ENCODE peak calls at places on chromosomes 6 and 20, in seven cellular contexts. P is H1, C is MM.1S, X is mucosa of gallbladder, I is AG20443, K is Daoy, B is NCI-H226. T is an unnamed sample.

GRCh38 chr6:157397660-157398059 is 16.7 kb downstream of the ZDHHC14 start:
- DNase-seq in P (no peak), C (no peak), X (no peak), I (no peak), K (no peak), B (no peak), T (no peak)

GRCh38 chr6:108200631-108201030 is 34.8 kb downstream of the NR2E1 start:
- DNase-seq in P (no peak), C (no peak), X (no peak), I (no peak), K (peak), B (peak), T (no peak)

GRCh38 chr20:50790651-50791277 is 4.1 kb upstream of the BCAS4 start:
- DNase-seq in P (peak), C (peak), X (peak), I (peak), K (peak), B (peak), T (peak)

GRCh38 chr20:59788811-59789210 is 144.6 kb downstream of the SYCP2 start:
- DNase-seq in P (no peak), C (no peak), X (no peak), I (no peak), K (no peak), B (no peak), T (no peak)

GRCh38 chr20:21677261-21677660 is 28.2 kb upstream of the PAX1 start:
- DNase-seq in P (no peak), C (no peak), X (no peak), I (no peak), K (no peak), B (no peak), T (no peak)

GRCh38 chr6:134468633-134469032 is 150.7 kb upstream of the SGK1 start:
- DNase-seq in P (no peak), C (no peak), X (no peak), I (no peak), K (no peak), B (no peak), T (no peak)

GRCh38 chr20:21832442-21833152 is 127.1 kb downstream of the PAX1 start:
- DNase-seq in P (no peak), C (no peak), X (no peak), I (no peak), K (peak), B (no peak), T (no peak)

GRCh38 chr20:44959082-44959895 is 908 bp downstream of the TOMM34 start:
- DNase-seq in P (no peak), C (peak), X (no peak), I (peak), K (peak), B (peak), T (peak)

GRCh38 chr6:137084865-137085617 is 40.3 kb upstream of the IL20RA start:
- DNase-seq in P (no peak), C (no peak), X (no peak), I (no peak), K (no peak), B (no peak), T (no peak)

GRCh38 chr20:47676219-47676721 is 109.0 kb downstream of the SULF2 start:
- DNase-seq in P (no peak), C (no peak), X (no peak), I (no peak), K (no peak), B (no peak), T (no peak)

GRCh38 chr6:144646066-144646800 is 361.1 kb downstream of the UTRN start:
- DNase-seq in P (no peak), C (no peak), X (no peak), I (no peak), K (no peak), B (no peak), T (no peak)

GRCh38 chr20:36528176-36528874 is 13.0 kb upstream of the MYL9 start:
- DNase-seq in P (no peak), C (no peak), X (no peak), I (no peak), K (no peak), B (no peak), T (no peak)

GRCh38 chr20:61376541-61377231 is 124.6 kb downstream of the CDH4 start:
- DNase-seq in P (no peak), C (no peak), X (no peak), I (no peak), K (no peak), B (no peak), T (no peak)

GRCh38 chr6:42103218-42103617 is 39.2 kb downstream of the C6orf132 start:
- DNase-seq in P (no peak), C (no peak), X (no peak), I (no peak), K (no peak), B (no peak), T (no peak)

GRCh38 chr6:21885532-21886089 is 292.1 kb downstream of the SOX4 start:
- DNase-seq in P (no peak), C (no peak), X (peak), I (peak), K (peak), B (peak), T (no peak)

GRCh38 chr6:109483744-109484075 is 691 bp upstream of the ZBTB24 start:
- DNase-seq in P (no peak), C (no peak), X (no peak), I (no peak), K (no peak), B (no peak), T (no peak)

GRCh38 chr6:31805939-31806469 is 762 bp downstream of the LSM2 start:
- DNase-seq in P (no peak), C (no peak), X (no peak), I (no peak), K (no peak), B (no peak), T (no peak)

GRCh38 chr6:53258076-53258773 is 90.5 kb downstream of the ELOVL5 start:
- DNase-seq in P (no peak), C (no peak), X (no peak), I (no peak), K (no peak), B (no peak), T (no peak)

GRCh38 chr6:103797738-103798137 is 1062.0 kb downstream of the HACE1 start:
- DNase-seq in P (no peak), C (peak), X (no peak), I (no peak), K (no peak), B (no peak), T (no peak)

GRCh38 chr6:160735523-160735922 is 33.5 kb downstream of the PLG start:
- DNase-seq in P (no peak), C (no peak), X (no peak), I (no peak), K (no peak), B (no peak), T (no peak)

GRCh38 chr20:53693265-53693871 is 99.7 kb upstream of the ZNF217 start:
- DNase-seq in P (no peak), C (no peak), X (no peak), I (no peak), K (no peak), B (no peak), T (no peak)

GRCh38 chr20:62485062-62485700 is 9.4 kb upstream of the GATA5 start:
- DNase-seq in P (no peak), C (no peak), X (peak), I (peak), K (no peak), B (peak), T (no peak)

GRCh38 chr6:128487746-128488145 is 32.7 kb downstream of the PTPRK start:
- DNase-seq in P (no peak), C (no peak), X (no peak), I (no peak), K (peak), B (peak), T (no peak)

GRCh38 chr20:53269380-53269779 is 297.2 kb downstream of the TSHZ2 start:
- DNase-seq in P (no peak), C (no peak), X (no peak), I (no peak), K (no peak), B (no peak), T (no peak)

GRCh38 chr6:26484161-26484560 is 15.9 kb upstream of the BTN1A1 start:
- DNase-seq in P (no peak), C (no peak), X (no peak), I (no peak), K (no peak), B (no peak), T (no peak)

GRCh38 chr6:38640216-38640909 is 634 bp upstream of the BTBD9 start:
- DNase-seq in P (no peak), C (no peak), X (no peak), I (no peak), K (no peak), B (no peak), T (peak)

GRCh38 chr6:79193971-79194370 is 40.5 kb downstream of the HMGN3 start:
- DNase-seq in P (no peak), C (no peak), X (no peak), I (no peak), K (no peak), B (no peak), T (no peak)

GRCh38 chr6:148837941-148838340 is 91.1 kb downstream of the UST start:
- DNase-seq in P (no peak), C (no peak), X (no peak), I (no peak), K (no peak), B (no peak), T (no peak)

GRCh38 chr6:167424060-167424673 is 99.3 kb downstream of the TTLL2 start:
- DNase-seq in P (no peak), C (no peak), X (no peak), I (no peak), K (no peak), B (no peak), T (no peak)

GRCh38 chr6:27503436-27504030 is 30.6 kb upstream of the ZNF184 start:
- DNase-seq in P (no peak), C (peak), X (peak), I (peak), K (peak), B (peak), T (peak)

GRCh38 chr6:45445364-45445748 is 67.6 kb upstream of the SUPT3H start:
- DNase-seq in P (no peak), C (no peak), X (no peak), I (no peak), K (peak), B (no peak), T (no peak)

GRCh38 chr6:139960676-139961075 is 586.2 kb upstream of the CITED2 start:
- DNase-seq in P (no peak), C (no peak), X (no peak), I (no peak), K (no peak), B (no peak), T (no peak)

GRCh38 chr20:36862857-36863668 is 12.9 kb upstream of the TLDC2 start:
- DNase-seq in P (no peak), C (no peak), X (peak), I (no peak), K (no peak), B (no peak), T (no peak)

GRCh38 chr6:99822741-99823512 is 171.1 kb downstream of the MCHR2 start:
- DNase-seq in P (no peak), C (peak), X (peak), I (peak), K (peak), B (peak), T (no peak)

T was measured in CD8-positive, alpha-beta T cell.